ENCODE peak calls at places on chromosomes 5 and 9, in seven cellular contexts. J is A549, N is H1, F is endothelial cell of umbilical vein, Z is HepG2, O is HCT116, E is K562. R is an unnamed sample.
A peak's percentile ranks its signal among the peaks of the same experiment; 100 is the strongest.

GRCh38 chr5:168195110-168195509 is 96.3 kb upstream of the WWC1 start:
- DNase-seq in F (no peak), Z (no peak), O (no peak), J (no peak), E (no peak), N (no peak), R (no peak)

GRCh38 chr5:8908055-8908683 is 637.7 kb downstream of the SEMA5A start:
- DNase-seq in O (no peak), N (peak; percentile 68), Z (no peak), E (peak; percentile 66), F (peak; percentile 34), J (peak; percentile 34), R (peak; percentile 41)

GRCh38 chr5:81850932-81851331 is 100.0 kb upstream of the SSBP2 start:
- DNase-seq in J (no peak), F (no peak), E (no peak), N (no peak), O (no peak), Z (no peak), R (no peak)

GRCh38 chr5:11128021-11128420 is 367.0 kb upstream of the DAP start:
- DNase-seq in O (no peak), E (no peak), F (no peak), N (no peak), Z (no peak), J (no peak), R (no peak)

GRCh38 chr9:75181748-75182147 is 93.4 kb downstream of the OSTF1 start:
- DNase-seq in Z (no peak), E (peak; percentile 18), O (peak; percentile 48), N (no peak), J (peak; percentile 33), F (peak; percentile 54), R (no peak)

GRCh38 chr5:180599590-180599914 is 8.3 kb upstream of the SCGB3A1 start:
- DNase-seq in N (no peak), Z (no peak), J (no peak), O (no peak), E (no peak), F (no peak), R (no peak)

GRCh38 chr9:129383005-129383414 is 204.9 kb upstream of the IER5L start:
- DNase-seq in F (no peak), N (no peak), O (peak; percentile 39), E (no peak), Z (no peak), J (no peak), R (no peak)

GRCh38 chr5:126054593-126055347 is 368.4 kb upstream of the GRAMD2B start:
- DNase-seq in N (no peak), J (no peak), E (no peak), O (no peak), Z (no peak), F (no peak), R (no peak)

GRCh38 chr9:77952641-77953341 is 78.8 kb downstream of the GNAQ start:
- DNase-seq in J (no peak), Z (no peak), O (no peak), N (no peak), F (peak; percentile 81), E (no peak), R (peak; percentile 36)

GRCh38 chr9:131823701-131824146 is 83.8 kb upstream of the RAPGEF1 start:
- DNase-seq in F (no peak), E (no peak), N (no peak), J (no peak), Z (no peak), O (no peak), R (no peak)

GRCh38 chr9:5013379-5013778 is 28.3 kb downstream of the JAK2 start:
- DNase-seq in O (no peak), F (no peak), Z (no peak), E (no peak), N (no peak), J (no peak), R (no peak)

GRCh38 chr5:79666758-79667157 is 22.9 kb upstream of the CMYA5 start:
- DNase-seq in N (no peak), F (no peak), J (no peak), E (no peak), Z (no peak), O (no peak), R (peak; percentile 7)

GRCh38 chr5:154015071-154015693 is 23.5 kb downstream of the FAM114A2 start:
- DNase-seq in Z (no peak), J (no peak), F (peak; percentile 24), O (no peak), E (no peak), N (no peak), R (no peak)

DNA sequence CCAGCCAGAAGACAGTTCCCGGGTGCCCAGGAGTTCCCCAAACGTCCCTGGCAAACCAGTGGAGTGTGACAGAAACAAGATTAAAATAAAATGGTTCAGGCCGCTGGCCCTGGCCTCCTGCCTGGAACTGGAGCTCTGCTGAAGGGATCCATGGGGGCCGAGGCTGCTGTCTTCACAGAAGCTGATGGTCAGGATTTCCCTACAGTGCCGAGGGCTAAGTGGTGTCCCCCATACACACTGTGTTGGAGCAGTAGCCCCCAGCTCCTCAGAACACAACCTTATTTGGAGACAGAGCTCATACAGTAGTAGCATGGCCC is 55.9 kb downstream of the MRPL36 start:
- DNase-seq in O (no peak), J (no peak), Z (no peak), E (no peak), F (no peak), N (no peak), R (no peak)
- TF ChIP-seq MAX in O (no peak), J (no peak), Z (no peak), E (no peak), F (no peak), N (no peak), R (no peak)

GRCh38 chr5:151252762-151253603 is at the start of gene GM2A:
- DNase-seq in F (peak; percentile 100), O (peak; percentile 99), N (peak; percentile 98), J (peak; percentile 99), E (peak; percentile 99), Z (peak; percentile 99), R (peak; percentile 99)
- TF ChIP-seq POLR2A in F (peak; percentile 46), O (peak; percentile 39), N (no peak), J (peak; percentile 64), E (peak; percentile 27), Z (peak; percentile 90), R (peak; percentile 69)

GRCh38 chr9:116274293-116274692 is 120.7 kb downstream of the PAPPA start:
- DNase-seq in J (no peak), O (no peak), E (no peak), N (no peak), Z (no peak), F (no peak), R (peak; percentile 1)
- TF ChIP-seq MAX in J (no peak), O (no peak), E (no peak), N (no peak), Z (no peak), F (no peak), R (no peak)

GRCh38 chr9:97984188-97985057 is 1.3 kb downstream of the ANP32B start:
- DNase-seq in N (no peak), Z (peak; percentile 26), F (peak; percentile 66), O (peak; percentile 53), E (peak; percentile 78), J (peak; percentile 80), R (peak; percentile 86)
- TF ChIP-seq POLR2A in N (peak; percentile 36), Z (peak; percentile 69), F (peak; percentile 63), O (no peak), E (no peak), J (peak; percentile 27), R (no peak)

GRCh38 chr9:20242767-20243166 is 379.5 kb downstream of the MLLT3 start:
- DNase-seq in J (no peak), E (no peak), O (no peak), N (no peak), F (no peak), Z (no peak), R (peak; percentile 23)
- TF ChIP-seq MAX in J (no peak), E (no peak), O (no peak), N (no peak), F (no peak), Z (no peak), R (no peak)